ENCODE peak calls at places on chromosome 9, in seven cellular contexts. I is upper lobe of right lung; W is tibial artery; R is BJ; D is H7; U is cardiac muscle cell; M is effector memory CD4-positive, alpha-beta T cell. E is an unnamed sample.

GRCh38 chr9:112198646-112199045 is 23.5 kb upstream of the SUSD1 start:
- DNase-seq in R (no peak), M (no peak), I (no peak), W (no peak), U (no peak), D (no peak), E (peak)

GRCh38 chr9:88590558-88591146 is 55.7 kb downstream of the NXNL2 start:
- DNase-seq in I (no peak), W (no peak), M (no peak), D (peak), R (no peak), U (no peak), E (no peak)

GRCh38 chr9:13364271-13364670 is 84.8 kb upstream of the MPDZ start:
- DNase-seq in R (no peak), I (no peak), M (no peak), W (no peak), U (no peak), D (no peak), E (no peak)

GRCh38 chr9:96448546-96449170 is 1.3 kb upstream of the HABP4 start:
- DNase-seq in W (no peak), U (no peak), D (no peak), R (no peak), M (no peak), I (no peak), E (no peak)

GRCh38 chr9:87567047-87567446 is 69.4 kb downstream of the DAPK1 start:
- DNase-seq in W (no peak), M (no peak), R (no peak), D (peak), I (no peak), U (no peak), E (peak)

GRCh38 chr9:107539427-107540154 is 50.0 kb upstream of the KLF4 start:
- DNase-seq in D (peak), M (no peak), R (no peak), I (no peak), W (peak), U (peak), E (no peak)

GRCh38 chr9:129258823-129259301 is 80.8 kb upstream of the IER5L start:
- DNase-seq in D (no peak), R (no peak), U (no peak), M (peak), W (no peak), I (peak), E (no peak)

GRCh38 chr9:27086818-27087680 is 22.0 kb upstream of the TEK start:
- DNase-seq in W (no peak), R (peak), M (no peak), I (no peak), D (no peak), U (no peak), E (no peak)

GRCh38 chr9:15889555-15889954 is 336.7 kb downstream of the CCDC171 start:
- DNase-seq in W (no peak), U (peak), I (no peak), R (no peak), M (no peak), D (no peak), E (no peak)

GRCh38 chr9:33297455-33297854 is 7.1 kb downstream of the NFX1 start:
- DNase-seq in W (peak), M (no peak), I (no peak), U (no peak), R (no peak), D (no peak), E (peak)

GRCh38 chr9:83708515-83709158 is 879 bp upstream of the UBQLN1 start:
- DNase-seq in U (peak), M (peak), W (peak), I (peak), D (peak), R (peak), E (peak)

GRCh38 chr9:130002320-130002719 is 40.7 kb downstream of the FNBP1 start:
- DNase-seq in U (no peak), M (no peak), D (no peak), W (no peak), I (no peak), R (no peak), E (no peak)

GRCh38 chr9:134284273-134284672 is 42.0 kb upstream of the RXRA start:
- DNase-seq in R (no peak), M (no peak), I (no peak), D (peak), W (peak), U (no peak), E (no peak)

GRCh38 chr9:21141427-21141882 is at the start of gene IFNW1:
- DNase-seq in W (no peak), U (no peak), R (no peak), M (no peak), I (no peak), D (peak), E (no peak)

GRCh38 chr9:38768351-38768761 is 48.4 kb upstream of the FAM240B start:
- DNase-seq in R (no peak), M (no peak), U (no peak), I (no peak), D (no peak), W (no peak), E (no peak)

GRCh38 chr9:111728143-111728542 is 66.6 kb downstream of the SHOC1 start:
- DNase-seq in M (no peak), I (no peak), W (no peak), R (no peak), U (no peak), D (no peak), E (no peak)

GRCh38 chr9:114745108-114745848 is 60.6 kb downstream of the TNFSF15 start:
- DNase-seq in I (no peak), U (no peak), R (no peak), M (no peak), D (no peak), W (no peak), E (no peak)

GRCh38 chr9:134291961-134292871 is 34.0 kb upstream of the RXRA start:
- DNase-seq in I (no peak), U (no peak), D (peak), W (no peak), M (no peak), R (no peak), E (no peak)

GRCh38 chr9:72407047-72407446 is 42.0 kb upstream of the ZFAND5 start:
- DNase-seq in M (no peak), I (no peak), W (no peak), R (no peak), D (no peak), U (no peak), E (no peak)

GRCh38 chr9:26292943-26293342 is 599.7 kb downstream of the CAAP1 start:
- DNase-seq in U (no peak), M (no peak), R (no peak), I (no peak), D (no peak), W (no peak), E (no peak)

GRCh38 chr9:92657296-92658094 is 12.4 kb downstream of the IPPK start:
- DNase-seq in W (no peak), I (no peak), U (no peak), D (peak), R (no peak), M (no peak), E (no peak)

GRCh38 chr9:71685394-71685793 is 82.9 kb downstream of the CEMIP2 start:
- DNase-seq in U (no peak), M (peak), I (no peak), R (no peak), W (no peak), D (no peak), E (peak)

GRCh38 chr9:85536076-85536475 is 205.7 kb downstream of the AGTPBP1 start:
- DNase-seq in W (peak), D (peak), I (no peak), R (peak), U (no peak), M (no peak), E (no peak)

GRCh38 chr9:26579047-26579446 is 313.6 kb downstream of the CAAP1 start:
- DNase-seq in R (no peak), W (no peak), D (no peak), I (no peak), M (no peak), U (peak), E (no peak)

GRCh38 chr9:74838351-74838750 is 49.4 kb downstream of the TRPM6 start:
- DNase-seq in M (no peak), I (no peak), D (no peak), U (no peak), W (no peak), R (no peak), E (no peak)

GRCh38 chr9:137432687-137433348 is 8.3 kb downstream of the ENTPD8 start:
- DNase-seq in W (no peak), M (no peak), I (peak), D (peak), R (no peak), U (no peak), E (no peak)

GRCh38 chr9:23962101-23962500 is 136.1 kb upstream of the ELAVL2 start:
- DNase-seq in R (no peak), I (no peak), W (no peak), D (no peak), M (no peak), U (no peak), E (no peak)

GRCh38 chr9:76004526-76004925 is 114.1 kb downstream of the PCSK5 start:
- DNase-seq in W (no peak), I (no peak), U (no peak), M (no peak), R (no peak), D (no peak), E (no peak)

GRCh38 chr9:2014148-2014547 is 999 bp upstream of the SMARCA2 start:
- DNase-seq in W (no peak), M (no peak), R (no peak), I (no peak), U (no peak), D (no peak), E (no peak)

GRCh38 chr9:93276973-93277372 is 93.0 kb downstream of the WNK2 start:
- DNase-seq in M (no peak), W (no peak), D (no peak), R (no peak), U (no peak), I (no peak), E (peak)

GRCh38 chr9:37144762-37145161 is 24.4 kb downstream of the ZCCHC7 start:
- DNase-seq in I (no peak), D (peak), U (peak), R (no peak), W (no peak), M (no peak), E (no peak)

GRCh38 chr9:111679199-111679598 is 17.8 kb downstream of the GNG10 start:
- DNase-seq in I (no peak), D (no peak), W (no peak), M (no peak), U (no peak), R (no peak), E (no peak)

GRCh38 chr9:135905380-135906282 is 1.7 kb downstream of the CAMSAP1 start:
- DNase-seq in M (peak), W (no peak), D (peak), R (no peak), I (peak), U (no peak), E (peak)
- H3K4me3 ChIP-seq in M (peak), W (peak), D (peak), R (peak), I (peak), U (peak), E (no peak)

GRCh38 chr9:131826966-131827525 is 87.2 kb upstream of the RAPGEF1 start:
- DNase-seq in M (no peak), U (no peak), I (no peak), D (no peak), R (no peak), W (no peak), E (no peak)

GRCh38 chr9:131823701-131824146 is 83.8 kb upstream of the RAPGEF1 start:
- DNase-seq in W (no peak), D (peak), U (no peak), R (no peak), M (no peak), I (no peak), E (no peak)

GRCh38 chr9:131826053-131826452 is 86.2 kb upstream of the RAPGEF1 start:
- DNase-seq in D (no peak), R (no peak), U (no peak), M (no peak), W (no peak), I (no peak), E (no peak)

GRCh38 chr9:131824175-131824594 is 84.3 kb upstream of the RAPGEF1 start:
- DNase-seq in M (no peak), U (no peak), D (peak), R (no peak), W (no peak), I (no peak), E (no peak)

DNA sequence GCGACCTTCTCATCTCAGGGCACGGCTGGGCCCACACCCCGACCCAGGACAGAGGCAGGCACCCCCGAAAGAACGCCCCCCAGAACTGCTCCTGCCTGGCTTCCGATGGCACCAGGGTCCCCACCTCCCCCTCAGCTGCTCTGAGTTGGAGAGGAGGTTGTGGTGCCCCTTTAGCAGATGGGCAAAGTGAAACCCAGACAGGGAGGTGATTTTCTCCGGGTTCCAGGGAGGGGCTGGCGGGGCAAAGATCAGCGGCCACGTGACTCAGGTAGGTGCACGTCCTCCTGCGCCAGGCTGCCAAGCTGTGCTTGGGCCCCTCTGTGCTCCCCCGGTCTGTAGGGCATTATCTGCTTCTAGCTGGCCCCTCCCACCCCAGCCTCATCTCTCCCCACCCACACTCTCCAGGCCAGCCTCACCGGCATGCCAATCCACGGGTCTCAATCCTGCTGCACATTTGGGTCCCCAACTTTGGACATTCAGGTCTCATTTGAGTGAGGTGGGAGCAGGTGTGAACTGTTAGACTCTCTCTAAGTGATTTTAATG is 85.1 kb upstream of the RAPGEF1 start:
- DNase-seq in W (no peak), R (no peak), M (no peak), D (no peak), I (no peak), U (no peak), E (no peak)
- H3K4me3 ChIP-seq in W (no peak), R (no peak), M (no peak), D (no peak), I (no peak), U (no peak), E (no peak)

GRCh38 chr9:35618854-35619799 is 914 bp upstream of the CD72 start:
- DNase-seq in U (no peak), I (no peak), D (peak), M (peak), W (no peak), R (no peak), E (peak)

GRCh38 chr9:35617548-35617947 is 665 bp downstream of the CD72 start:
- DNase-seq in I (no peak), R (no peak), D (no peak), W (no peak), U (no peak), M (no peak), E (no peak)

GRCh38 chr9:35615981-35616680 is 2.1 kb downstream of the CD72 start:
- DNase-seq in I (no peak), R (no peak), M (no peak), D (peak), U (no peak), W (no peak), E (no peak)

GRCh38 chr9:35618325-35618727 is at the start of gene CD72:
- DNase-seq in U (no peak), R (no peak), I (no peak), W (no peak), M (no peak), D (peak), E (no peak)

GRCh38 chr9:35616681-35617459 is 1.3 kb downstream of the CD72 start:
- DNase-seq in I (peak), D (peak), W (peak), R (no peak), M (peak), U (peak), E (peak)
- H3K4me3 ChIP-seq in I (peak), D (peak), W (peak), R (peak), M (peak), U (peak), E (peak)

GRCh38 chr9:79913867-79914266 is 342.1 kb downstream of the TLE4 start:
- DNase-seq in I (no peak), W (no peak), M (no peak), U (no peak), D (no peak), R (no peak), E (no peak)

GRCh38 chr9:79912641-79913040 is 340.9 kb downstream of the TLE4 start:
- DNase-seq in I (no peak), M (no peak), D (no peak), U (no peak), R (no peak), W (no peak), E (no peak)

GRCh38 chr9:79917417-79917816 is 345.7 kb downstream of the TLE4 start:
- DNase-seq in I (no peak), M (no peak), W (no peak), U (no peak), D (no peak), R (no peak), E (no peak)

GRCh38 chr9:79911724-79912123 is 340.0 kb downstream of the TLE4 start:
- DNase-seq in W (no peak), U (no peak), R (no peak), M (no peak), I (no peak), D (no peak), E (no peak)
- H3K4me3 ChIP-seq in W (no peak), U (no peak), R (no peak), M (no peak), I (no peak), D (no peak), E (no peak)